ENCODE peak calls at places on chromosomes 12 and 14, in ten cellular contexts. H is body of pancreas; V is HCT116; T is CD4-positive, alpha-beta T cell; L is upper lobe of left lung; W is lung; U is left lung; R is omental fat pad; N is PC-3; J is B cell. F is an unnamed sample.

GRCh38 chr12:108602209-108602705 is 4.4 kb upstream of the TMEM119 start:
- ATAC-seq in W (no peak), V (no peak), N (no peak), H (no peak), L (no peak), U (no peak), T (no peak), R (no peak), J (no peak), F (no peak)

GRCh38 chr12:95522692-95523091 is 28.6 kb downstream of the USP44 start:
- ATAC-seq in W (no peak), J (no peak), T (no peak), R (no peak), N (no peak), V (peak), U (no peak), H (no peak), L (no peak), F (no peak)

GRCh38 chr12:64627781-64628180 is 17.5 kb downstream of the RASSF3 start:
- ATAC-seq in L (no peak), H (no peak), R (peak), N (no peak), T (no peak), V (no peak), W (no peak), J (no peak), U (no peak), F (peak)

GRCh38 chr14:31022386-31022785 is 3.1 kb upstream of the AP4S1 start:
- ATAC-seq in J (no peak), U (no peak), T (no peak), R (no peak), W (no peak), V (no peak), L (no peak), N (no peak), H (no peak), F (no peak)

GRCh38 chr12:6962285-6963015 is 8.0 kb downstream of the PHB2 start:
- ATAC-seq in N (no peak), H (peak), J (no peak), T (no peak), W (peak), R (no peak), L (peak), V (peak), U (peak), F (no peak)

GRCh38 chr14:61668267-61668666 is 27.0 kb upstream of the HIF1A start:
- ATAC-seq in R (no peak), N (peak), H (no peak), J (no peak), V (peak), L (peak), U (peak), T (no peak), W (peak), F (no peak)

GRCh38 chr12:116337312-116337711 is 59.8 kb upstream of the MED13L start:
- ATAC-seq in H (no peak), V (no peak), W (no peak), T (no peak), J (no peak), N (no peak), R (no peak), U (no peak), L (no peak), F (no peak)

GRCh38 chr14:99821519-99822165 is 28.4 kb downstream of the EML1 start:
- ATAC-seq in L (peak), V (no peak), J (no peak), W (no peak), H (peak), N (peak), U (peak), R (peak), T (no peak), F (no peak)

GRCh38 chr14:89813485-89814080 is 140.9 kb downstream of the EFCAB11 start:
- ATAC-seq in H (no peak), L (no peak), W (no peak), J (no peak), V (no peak), T (no peak), N (no peak), R (peak), U (peak), F (peak)

GRCh38 chr12:18807714-18808113 is 69.8 kb downstream of the CAPZA3 start:
- ATAC-seq in H (no peak), T (no peak), R (no peak), U (no peak), W (no peak), L (no peak), J (no peak), V (no peak), N (no peak), F (no peak)

GRCh38 chr12:89928467-89928866 is 219.8 kb upstream of the ATP2B1 start:
- ATAC-seq in H (no peak), V (no peak), L (no peak), R (no peak), J (no peak), W (no peak), T (no peak), U (no peak), N (no peak), F (no peak)

GRCh38 chr14:89507926-89508460 is 91.0 kb upstream of the FOXN3 start:
- ATAC-seq in T (no peak), J (no peak), H (no peak), N (peak), W (no peak), V (peak), L (no peak), U (no peak), R (peak), F (no peak)

GRCh38 chr14:88871429-88871828 is 47.0 kb downstream of the TTC8 start:
- ATAC-seq in R (no peak), N (no peak), U (no peak), H (no peak), T (no peak), W (no peak), L (no peak), V (no peak), J (no peak), F (no peak)

GRCh38 chr12:104662203-104662602 is 205.5 kb downstream of the CHST11 start:
- ATAC-seq in U (no peak), W (no peak), T (no peak), J (no peak), H (no peak), L (no peak), V (no peak), R (peak), N (peak), F (no peak)

GRCh38 chr12:78898416-78898815 is 33.8 kb downstream of the SYT1 start:
- ATAC-seq in R (no peak), N (no peak), T (no peak), J (no peak), H (no peak), U (no peak), L (no peak), W (no peak), V (no peak), F (no peak)

GRCh38 chr14:99224948-99225347 is 47.0 kb downstream of the BCL11B start:
- ATAC-seq in L (no peak), J (no peak), V (no peak), N (no peak), U (no peak), H (no peak), T (no peak), W (no peak), R (no peak), F (no peak)

GRCh38 chr12:102462803-102463499 is 17.4 kb downstream of the IGF1 start:
- ATAC-seq in U (no peak), L (no peak), V (no peak), R (no peak), J (no peak), T (no peak), H (peak), W (no peak), N (no peak), F (no peak)

GRCh38 chr14:79064200-79064599 is 894.0 kb downstream of the NRXN3 start:
- ATAC-seq in R (no peak), J (no peak), N (no peak), T (no peak), L (no peak), W (no peak), V (no peak), H (no peak), U (no peak), F (no peak)

GRCh38 chr12:19082365-19082911 is 47.1 kb upstream of the PLEKHA5 start:
- ATAC-seq in R (no peak), W (no peak), L (no peak), N (no peak), V (no peak), T (no peak), H (no peak), U (no peak), J (no peak), F (no peak)

GRCh38 chr12:96241484-96242256 is 47.5 kb downstream of the ELK3 start:
- ATAC-seq in L (peak), N (no peak), R (peak), W (peak), T (peak), J (no peak), V (no peak), U (peak), H (peak), F (peak)

GRCh38 chr14:25094171-25094907 is 44.4 kb upstream of the STXBP6 start:
- ATAC-seq in L (no peak), N (no peak), W (no peak), R (no peak), J (no peak), U (no peak), H (no peak), T (no peak), V (no peak), F (no peak)

GRCh38 chr12:19988918-19989317 is 379.4 kb upstream of the PDE3A start:
- ATAC-seq in N (no peak), T (no peak), W (no peak), U (no peak), J (no peak), H (no peak), R (peak), L (no peak), V (no peak), F (no peak)

GRCh38 chr14:77457115-77457521 is 283 bp downstream of the VIPAS39 start:
- ATAC-seq in T (peak), W (peak), L (no peak), J (no peak), V (peak), H (peak), U (peak), N (peak), R (peak), F (no peak)

GRCh38 chr12:56010112-56010570 is 10.7 kb upstream of the IKZF4 start:
- ATAC-seq in T (no peak), V (no peak), J (no peak), N (no peak), R (no peak), H (no peak), L (no peak), W (no peak), U (no peak), F (no peak)

GRCh38 chr12:95173392-95174251 is 43.6 kb downstream of the FGD6 start:
- ATAC-seq in J (no peak), U (peak), L (peak), T (no peak), N (no peak), R (peak), W (peak), V (no peak), H (peak), F (peak)

GRCh38 chr14:68195126-68195525 is 375.5 kb downstream of the RAD51B start:
- ATAC-seq in H (no peak), V (no peak), L (no peak), W (no peak), U (no peak), J (no peak), R (no peak), N (no peak), T (no peak), F (no peak)

GRCh38 chr14:102983496-102983895 is 61.0 kb downstream of the AMN start:
- ATAC-seq in J (no peak), U (no peak), V (no peak), T (no peak), L (no peak), R (no peak), H (no peak), N (no peak), W (no peak), F (no peak)

GRCh38 chr14:93155667-93156066 is 29.0 kb downstream of the MOAP1 start:
- ATAC-seq in U (no peak), H (no peak), V (no peak), T (no peak), R (no peak), N (peak), L (no peak), J (no peak), W (no peak), F (no peak)

GRCh38 chr12:60205500-60205899 is 609.7 kb downstream of the SLC16A7 start:
- ATAC-seq in W (no peak), J (no peak), H (peak), U (no peak), V (no peak), R (no peak), N (no peak), T (no peak), L (no peak), F (no peak)

GRCh38 chr12:75724913-75725312 is 213.5 kb upstream of the KRR1 start:
- ATAC-seq in L (peak), N (peak), R (no peak), J (no peak), H (no peak), U (peak), V (peak), T (no peak), W (peak), F (peak)

GRCh38 chr14:52399886-52400599 is 85.9 kb downstream of the PTGER2 start:
- ATAC-seq in N (peak), R (no peak), L (no peak), T (no peak), U (peak), V (no peak), J (no peak), H (no peak), W (no peak), F (no peak)

GRCh38 chr12:115185529-115185928 is 501.6 kb upstream of the TBX3 start:
- ATAC-seq in T (no peak), N (no peak), U (no peak), R (no peak), J (no peak), W (no peak), H (no peak), V (no peak), L (peak), F (no peak)

GRCh38 chr14:94690486-94690885 is 78.3 kb downstream of the SERPINA3 start:
- ATAC-seq in W (no peak), L (no peak), T (no peak), R (no peak), V (no peak), J (no peak), U (no peak), N (no peak), H (no peak), F (no peak)

GRCh38 chr12:65171870-65172269 is 2.5 kb downstream of the LEMD3 start:
- ATAC-seq in T (peak), N (no peak), R (no peak), U (peak), L (no peak), W (no peak), V (no peak), H (no peak), J (no peak), F (no peak)

GRCh38 chr14:55662757-55663156 is 82.8 kb downstream of the KTN1 start:
- ATAC-seq in J (no peak), W (no peak), R (no peak), N (no peak), H (no peak), T (no peak), U (no peak), V (no peak), L (no peak), F (no peak)

GRCh38 chr12:52232233-52232915 is 669 bp upstream of the KRT7 start:
- ATAC-seq in U (peak), R (no peak), L (peak), T (no peak), J (no peak), N (no peak), W (no peak), V (no peak), H (no peak), F (no peak)

GRCh38 chr14:94360945-94361565 is 27.3 kb downstream of the SERPINA1 start:
- ATAC-seq in W (no peak), V (no peak), J (no peak), N (no peak), U (no peak), T (no peak), R (no peak), H (no peak), L (no peak), F (no peak)

GRCh38 chr12:6074979-6075585 is 49.4 kb downstream of the VWF start:
- ATAC-seq in T (peak), L (peak), J (peak), H (peak), W (peak), V (peak), R (peak), U (peak), N (no peak), F (peak)

GRCh38 chr14:69363055-69363454 is 35.0 kb downstream of the ERH start:
- ATAC-seq in L (no peak), N (peak), W (no peak), R (no peak), T (no peak), U (peak), H (peak), V (peak), J (no peak), F (no peak)

DNA sequence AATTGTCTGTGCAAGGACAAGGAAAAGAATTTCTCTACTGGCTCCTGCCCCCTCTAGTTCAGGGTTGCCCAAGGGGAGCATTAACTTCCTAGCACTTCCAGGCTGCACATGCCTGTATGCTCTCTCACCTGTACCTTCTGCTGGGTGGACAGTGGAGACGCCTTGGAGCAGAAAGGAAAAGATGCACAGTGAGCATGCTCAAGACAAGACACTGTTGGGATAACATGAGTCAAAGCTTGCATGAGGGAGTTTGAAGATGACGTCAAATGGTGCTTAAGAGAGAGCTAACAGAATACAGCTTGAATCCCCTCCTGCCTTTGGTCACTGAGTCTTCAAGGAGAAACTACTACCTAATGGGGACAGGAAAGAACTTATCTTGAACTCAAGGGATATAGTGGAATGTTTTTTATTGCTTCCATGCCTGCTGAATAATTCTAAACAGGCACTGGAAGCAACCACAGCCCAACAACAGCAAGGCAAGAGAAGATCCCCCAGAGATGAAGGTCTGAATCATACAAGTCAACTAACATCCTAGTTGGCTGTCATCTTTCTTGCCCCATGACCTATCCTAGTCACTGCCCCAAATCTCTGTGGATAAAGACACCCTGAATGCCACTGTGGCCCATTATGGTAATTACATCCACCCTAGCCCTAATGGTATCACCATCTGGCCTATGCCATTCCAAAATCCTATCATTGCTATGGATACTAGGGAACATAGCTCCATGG is 23.5 kb downstream of the RPS6KA5 start:
- ATAC-seq in N (no peak), R (no peak), J (no peak), V (no peak), L (peak), T (no peak), H (no peak), W (no peak), U (no peak), F (no peak)
- TF ChIP-seq CTCF in N (no peak), R (no peak), J (no peak), V (no peak), L (no peak), T (no peak), H (no peak), W (no peak), U (no peak), F (no peak)

DNA sequence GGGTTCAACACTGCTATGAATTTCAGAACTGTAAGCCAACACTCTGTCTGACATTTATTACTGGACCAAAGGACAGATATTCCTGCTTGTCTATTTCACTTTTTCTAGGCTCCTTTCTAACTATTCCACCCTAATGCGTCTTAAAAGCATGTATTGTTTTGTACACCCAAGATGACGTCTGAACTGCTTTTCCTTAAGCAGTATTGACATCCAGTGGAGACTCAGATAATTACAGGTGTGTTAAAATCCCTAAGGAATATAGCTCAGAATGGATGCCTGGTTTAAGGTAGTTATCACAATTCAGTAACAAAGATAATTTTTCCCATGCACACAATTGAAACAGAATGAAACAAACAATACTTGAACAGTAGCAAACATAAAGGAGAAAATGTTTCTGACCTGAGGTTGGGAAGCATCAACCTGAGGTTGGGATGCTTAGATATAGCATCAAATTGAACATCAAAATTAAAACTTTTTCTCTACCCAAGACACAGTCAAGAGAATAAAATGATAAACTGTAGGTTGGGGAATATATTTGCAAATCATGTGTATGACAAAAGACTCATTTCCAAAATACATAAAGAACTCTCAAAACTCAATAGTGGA is 93.7 kb upstream of the PTPRR start:
- ATAC-seq in R (no peak), W (peak), H (peak), N (peak), L (no peak), U (peak), J (no peak), T (no peak), V (peak), F (no peak)
- TF ChIP-seq CTCF in R (no peak), W (peak), H (peak), N (peak), L (peak), U (peak), J (no peak), T (no peak), V (peak), F (peak)

DNA sequence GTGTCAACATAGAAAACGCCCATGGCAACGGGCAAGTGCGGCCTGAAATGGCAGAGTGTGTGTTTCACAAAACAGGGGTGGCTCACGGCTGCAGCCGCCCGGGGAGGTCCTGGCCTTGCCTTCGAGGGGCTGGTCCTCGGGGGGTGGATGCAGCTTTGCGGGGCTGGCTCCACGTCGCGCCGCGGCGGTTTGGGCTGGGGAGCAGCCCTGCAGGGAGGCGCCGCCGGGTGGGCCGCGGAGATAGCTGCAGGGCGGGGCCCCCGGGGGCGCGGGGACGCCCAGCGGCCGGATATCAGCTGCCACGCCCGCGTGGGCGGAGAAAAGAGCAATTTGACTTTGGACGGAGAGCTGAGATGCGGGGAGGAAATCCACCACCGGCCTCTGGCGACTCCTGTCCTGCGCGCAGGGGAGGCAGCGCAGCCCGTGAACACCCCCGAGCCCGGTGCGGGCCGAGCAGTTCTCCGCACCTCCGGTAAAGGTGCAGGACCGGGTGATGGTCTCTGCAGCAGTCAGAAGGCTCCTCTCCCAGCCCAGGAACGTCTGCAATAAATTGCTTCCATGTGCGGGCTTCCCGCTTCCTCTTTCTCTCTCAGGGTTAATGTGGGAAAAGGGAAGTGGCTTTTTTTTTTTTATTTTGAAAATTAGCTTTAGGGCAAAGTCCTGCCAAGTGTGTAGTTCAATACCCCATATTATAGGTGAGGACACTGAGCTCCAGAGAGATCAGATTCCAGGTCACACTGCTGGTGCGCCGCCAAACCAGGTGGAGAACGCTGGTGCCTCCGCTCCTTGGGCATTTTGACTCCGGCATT is 110.5 kb downstream of the ARF6 start:
- ATAC-seq in U (peak), N (peak), H (peak), T (peak), R (peak), W (peak), L (peak), V (peak), J (peak), F (peak)
- TF ChIP-seq CTCF in U (peak), N (peak), H (peak), T (peak), R (no peak), W (no peak), L (peak), V (peak), J (peak), F (peak)

GRCh38 chr12:896031-896430 is 53.5 kb downstream of the RAD52 start:
- ATAC-seq in W (no peak), T (no peak), U (no peak), J (no peak), R (no peak), N (no peak), L (no peak), H (no peak), V (no peak), F (no peak)
- TF ChIP-seq CTCF in W (no peak), T (no peak), U (no peak), J (no peak), R (no peak), N (no peak), L (no peak), H (no peak), V (no peak), F (no peak)

F was measured in gastroesophageal sphincter.